ENCODE peak calls at places on chromosomes 1 and 21, in five cellular contexts. H is KG1, E is cardiac muscle cell, J is tibial artery, L is ecto neural progenitor cell. W is an unnamed sample.

GRCh38 chr1:150513275-150513885 is 2.2 kb upstream of the FALEC start:
- DNase-seq in L (no peak), J (no peak), H (no peak), E (no peak), W (no peak)

GRCh38 chr1:108598340-108598739 is 38.4 kb downstream of the EEIG2 start:
- DNase-seq in E (no peak), L (no peak), J (no peak), H (no peak), W (no peak)

GRCh38 chr1:19920132-19920710 is 3.2 kb downstream of the PLA2G2E start:
- DNase-seq in J (no peak), L (no peak), H (no peak), E (no peak), W (no peak)

GRCh38 chr21:42218836-42219605 is at the start of gene ABCG1:
- DNase-seq in J (peak), L (peak), H (no peak), E (peak), W (peak)

GRCh38 chr1:109885589-109885988 is 25.1 kb upstream of the CSF1 start:
- DNase-seq in J (peak), L (no peak), H (no peak), E (no peak), W (no peak)

GRCh38 chr1:151993084-151993733 is 450 bp downstream of the S100A10 start:
- DNase-seq in H (no peak), L (peak), E (no peak), J (peak), W (peak)

GRCh38 chr1:174966000-174966572 is 33.7 kb upstream of the CACYBP start:
- DNase-seq in J (no peak), L (no peak), E (no peak), H (no peak), W (no peak)

GRCh38 chr1:13728104-13728503 is 28.1 kb downstream of the PRDM2 start:
- DNase-seq in J (no peak), E (no peak), H (no peak), L (no peak), W (no peak)

GRCh38 chr1:185239861-185240260 is 77.2 kb downstream of the IVNS1ABP start:
- DNase-seq in H (no peak), E (no peak), L (no peak), J (no peak), W (no peak)

GRCh38 chr1:21149862-21150432 is 26.8 kb downstream of the EIF4G3 start:
- DNase-seq in E (peak), H (no peak), L (no peak), J (no peak), W (no peak)

GRCh38 chr1:47501069-47501468 is 63.2 kb downstream of the FOXD2 start:
- DNase-seq in J (no peak), E (no peak), L (no peak), H (no peak), W (no peak)

GRCh38 chr1:187067160-187067559 is 238.4 kb downstream of the PLA2G4A start:
- DNase-seq in E (no peak), H (no peak), L (no peak), J (no peak), W (no peak)

GRCh38 chr1:156232222-156232621 is 9.8 kb upstream of the BGLAP start:
- DNase-seq in H (no peak), L (no peak), J (no peak), E (no peak), W (no peak)

GRCh38 chr1:84724128-84724860 is 34.0 kb upstream of the SSX2IP start:
- DNase-seq in E (no peak), J (no peak), L (peak), H (no peak), W (peak)

GRCh38 chr21:43613755-43614638 is 45.3 kb downstream of the HSF2BP start:
- DNase-seq in J (no peak), E (no peak), L (no peak), H (no peak), W (no peak)

GRCh38 chr1:247079141-247079874 is 697 bp upstream of the ZNF670 start:
- DNase-seq in J (no peak), L (peak), H (no peak), E (peak), W (no peak)

GRCh38 chr1:29180497-29181412 is 945 bp downstream of the SRSF4 start:
- DNase-seq in H (no peak), E (no peak), L (no peak), J (no peak), W (peak)

W was measured in activated naive CD4-positive, alpha-beta T cell treated with anti-CD3 and anti-CD28 coated beads, Interleukin-2, amount 50 U/mL, for 16 hours.